ENCODE peak calls at places on chromosome 1, in ten cellular contexts. One of them, this sample, is unnamed.

GRCh38 chr1:1355376-1355775 is 3.0 kb downstream of the MXRA8 start:
- DNase-seq in cerebellar nuclear complex: no peak
- DNase-seq in activated T-helper 1 cell treated with anti-CD3 and anti-CD28 coated beads, Interleukin-12 subunit alpha, Interleukin-12 subunit beta, Interleukin-2, Interleukin-4 antibody, amounts not matched to agents 30 ng/mL and 10 ng/mL and 1 ng/mL, durations not matched to agents 14 hours and 24 hours and 36 hours: no peak
- DNase-seq in AG10803: no peak
- DNase-seq in substantia nigra: no peak
- DNase-seq in stimulated activated CD8-positive, alpha-beta memory T cell treated with anti-CD3 and anti-CD28 coated beads, Interleukin-7, amount 100 ng/mL, for 24 hours: no peak
- DNase-seq in suprapubic skin: no peak
- DNase-seq in activated naive CD8-positive, alpha-beta T cell treated with anti-CD3 and anti-CD28 coated beads, Interleukin-2, amount 50 U/mL, for 24 hours: no peak
- DNase-seq in activated CD4-positive, alpha-beta memory T cell treated with anti-CD3 and anti-CD28 coated beads, Interleukin-2, amount 10 ng/mL, durations not matched to agents 7 days and 5 days: no peak
- DNase-seq in activated CD4-positive, alpha-beta T cell treated with anti-CD3 and anti-CD28 coated beads for 24 hours: no peak
- DNase-seq in this sample: no peak

GRCh38 chr1:203807211-203807610 is 11.8 kb downstream of the ZBED6 start:
- DNase-seq in activated CD4-positive, alpha-beta memory T cell treated with anti-CD3 and anti-CD28 coated beads, Interleukin-2, amount 10 ng/mL, durations not matched to agents 7 days and 5 days: no peak
- DNase-seq in activated CD4-positive, alpha-beta T cell treated with anti-CD3 and anti-CD28 coated beads for 24 hours: no peak
- DNase-seq in substantia nigra: no peak
- DNase-seq in cerebellar nuclear complex: no peak
- DNase-seq in suprapubic skin: no peak
- DNase-seq in activated naive CD8-positive, alpha-beta T cell treated with anti-CD3 and anti-CD28 coated beads, Interleukin-2, amount 50 U/mL, for 24 hours: no peak
- DNase-seq in AG10803: peak
- DNase-seq in activated T-helper 1 cell treated with anti-CD3 and anti-CD28 coated beads, Interleukin-12 subunit alpha, Interleukin-12 subunit beta, Interleukin-2, Interleukin-4 antibody, amounts not matched to agents 30 ng/mL and 10 ng/mL and 1 ng/mL, durations not matched to agents 14 hours and 24 hours and 36 hours: no peak
- DNase-seq in stimulated activated CD8-positive, alpha-beta memory T cell treated with anti-CD3 and anti-CD28 coated beads, Interleukin-7, amount 100 ng/mL, for 24 hours: no peak
- DNase-seq in this sample: no peak

GRCh38 chr1:201502511-201502857 is 4.4 kb downstream of the CSRP1 start:
- DNase-seq in substantia nigra: no peak
- DNase-seq in activated T-helper 1 cell treated with anti-CD3 and anti-CD28 coated beads, Interleukin-12 subunit alpha, Interleukin-12 subunit beta, Interleukin-2, Interleukin-4 antibody, amounts not matched to agents 30 ng/mL and 10 ng/mL and 1 ng/mL, durations not matched to agents 14 hours and 24 hours and 36 hours: no peak
- DNase-seq in AG10803: no peak
- DNase-seq in activated CD4-positive, alpha-beta T cell treated with anti-CD3 and anti-CD28 coated beads for 24 hours: no peak
- DNase-seq in suprapubic skin: no peak
- DNase-seq in activated CD4-positive, alpha-beta memory T cell treated with anti-CD3 and anti-CD28 coated beads, Interleukin-2, amount 10 ng/mL, durations not matched to agents 7 days and 5 days: no peak
- DNase-seq in stimulated activated CD8-positive, alpha-beta memory T cell treated with anti-CD3 and anti-CD28 coated beads, Interleukin-7, amount 100 ng/mL, for 24 hours: no peak
- DNase-seq in activated naive CD8-positive, alpha-beta T cell treated with anti-CD3 and anti-CD28 coated beads, Interleukin-2, amount 50 U/mL, for 24 hours: no peak
- DNase-seq in cerebellar nuclear complex: no peak
- DNase-seq in this sample: no peak

GRCh38 chr1:219174672-219175564 is 1.2 kb downstream of the LYPLAL1 start:
- DNase-seq in stimulated activated CD8-positive, alpha-beta memory T cell treated with anti-CD3 and anti-CD28 coated beads, Interleukin-7, amount 100 ng/mL, for 24 hours: no peak
- DNase-seq in substantia nigra: peak
- DNase-seq in activated CD4-positive, alpha-beta T cell treated with anti-CD3 and anti-CD28 coated beads for 24 hours: no peak
- DNase-seq in activated naive CD8-positive, alpha-beta T cell treated with anti-CD3 and anti-CD28 coated beads, Interleukin-2, amount 50 U/mL, for 24 hours: peak
- DNase-seq in activated T-helper 1 cell treated with anti-CD3 and anti-CD28 coated beads, Interleukin-12 subunit alpha, Interleukin-12 subunit beta, Interleukin-2, Interleukin-4 antibody, amounts not matched to agents 30 ng/mL and 10 ng/mL and 1 ng/mL, durations not matched to agents 14 hours and 24 hours and 36 hours: no peak
- DNase-seq in AG10803: peak
- DNase-seq in activated CD4-positive, alpha-beta memory T cell treated with anti-CD3 and anti-CD28 coated beads, Interleukin-2, amount 10 ng/mL, durations not matched to agents 7 days and 5 days: peak
- DNase-seq in suprapubic skin: peak
- DNase-seq in cerebellar nuclear complex: no peak
- DNase-seq in this sample: no peak

GRCh38 chr1:68438310-68438709 is 11.4 kb downstream of the RPE65 start:
- DNase-seq in suprapubic skin: no peak
- DNase-seq in substantia nigra: no peak
- DNase-seq in stimulated activated CD8-positive, alpha-beta memory T cell treated with anti-CD3 and anti-CD28 coated beads, Interleukin-7, amount 100 ng/mL, for 24 hours: no peak
- DNase-seq in activated CD4-positive, alpha-beta T cell treated with anti-CD3 and anti-CD28 coated beads for 24 hours: no peak
- DNase-seq in activated CD4-positive, alpha-beta memory T cell treated with anti-CD3 and anti-CD28 coated beads, Interleukin-2, amount 10 ng/mL, durations not matched to agents 7 days and 5 days: no peak
- DNase-seq in AG10803: no peak
- DNase-seq in activated naive CD8-positive, alpha-beta T cell treated with anti-CD3 and anti-CD28 coated beads, Interleukin-2, amount 50 U/mL, for 24 hours: no peak
- DNase-seq in activated T-helper 1 cell treated with anti-CD3 and anti-CD28 coated beads, Interleukin-12 subunit alpha, Interleukin-12 subunit beta, Interleukin-2, Interleukin-4 antibody, amounts not matched to agents 30 ng/mL and 10 ng/mL and 1 ng/mL, durations not matched to agents 14 hours and 24 hours and 36 hours: no peak
- DNase-seq in cerebellar nuclear complex: no peak
- DNase-seq in this sample: no peak

GRCh38 chr1:24929091-24929875 is 793 bp downstream of the RUNX3 start:
- DNase-seq in activated CD4-positive, alpha-beta memory T cell treated with anti-CD3 and anti-CD28 coated beads, Interleukin-2, amount 10 ng/mL, durations not matched to agents 7 days and 5 days: peak
- DNase-seq in suprapubic skin: no peak
- DNase-seq in stimulated activated CD8-positive, alpha-beta memory T cell treated with anti-CD3 and anti-CD28 coated beads, Interleukin-7, amount 100 ng/mL, for 24 hours: no peak
- DNase-seq in activated CD4-positive, alpha-beta T cell treated with anti-CD3 and anti-CD28 coated beads for 24 hours: no peak
- DNase-seq in substantia nigra: no peak
- DNase-seq in AG10803: peak
- DNase-seq in activated naive CD8-positive, alpha-beta T cell treated with anti-CD3 and anti-CD28 coated beads, Interleukin-2, amount 50 U/mL, for 24 hours: peak
- DNase-seq in cerebellar nuclear complex: no peak
- DNase-seq in activated T-helper 1 cell treated with anti-CD3 and anti-CD28 coated beads, Interleukin-12 subunit alpha, Interleukin-12 subunit beta, Interleukin-2, Interleukin-4 antibody, amounts not matched to agents 30 ng/mL and 10 ng/mL and 1 ng/mL, durations not matched to agents 14 hours and 24 hours and 36 hours: peak
- DNase-seq in this sample: no peak

GRCh38 chr1:213176341-213176740 is 125.3 kb downstream of the RPS6KC1 start:
- DNase-seq in activated CD4-positive, alpha-beta memory T cell treated with anti-CD3 and anti-CD28 coated beads, Interleukin-2, amount 10 ng/mL, durations not matched to agents 7 days and 5 days: no peak
- DNase-seq in activated naive CD8-positive, alpha-beta T cell treated with anti-CD3 and anti-CD28 coated beads, Interleukin-2, amount 50 U/mL, for 24 hours: no peak
- DNase-seq in substantia nigra: no peak
- DNase-seq in activated CD4-positive, alpha-beta T cell treated with anti-CD3 and anti-CD28 coated beads for 24 hours: no peak
- DNase-seq in suprapubic skin: no peak
- DNase-seq in activated T-helper 1 cell treated with anti-CD3 and anti-CD28 coated beads, Interleukin-12 subunit alpha, Interleukin-12 subunit beta, Interleukin-2, Interleukin-4 antibody, amounts not matched to agents 30 ng/mL and 10 ng/mL and 1 ng/mL, durations not matched to agents 14 hours and 24 hours and 36 hours: no peak
- DNase-seq in stimulated activated CD8-positive, alpha-beta memory T cell treated with anti-CD3 and anti-CD28 coated beads, Interleukin-7, amount 100 ng/mL, for 24 hours: no peak
- DNase-seq in AG10803: no peak
- DNase-seq in cerebellar nuclear complex: no peak
- DNase-seq in this sample: no peak

GRCh38 chr1:208183977-208184901 is 59.9 kb downstream of the PLXNA2 start:
- DNase-seq in suprapubic skin: peak
- DNase-seq in activated CD4-positive, alpha-beta memory T cell treated with anti-CD3 and anti-CD28 coated beads, Interleukin-2, amount 10 ng/mL, durations not matched to agents 7 days and 5 days: no peak
- DNase-seq in activated T-helper 1 cell treated with anti-CD3 and anti-CD28 coated beads, Interleukin-12 subunit alpha, Interleukin-12 subunit beta, Interleukin-2, Interleukin-4 antibody, amounts not matched to agents 30 ng/mL and 10 ng/mL and 1 ng/mL, durations not matched to agents 14 hours and 24 hours and 36 hours: no peak
- DNase-seq in activated naive CD8-positive, alpha-beta T cell treated with anti-CD3 and anti-CD28 coated beads, Interleukin-2, amount 50 U/mL, for 24 hours: no peak
- DNase-seq in AG10803: peak
- DNase-seq in cerebellar nuclear complex: peak
- DNase-seq in substantia nigra: no peak
- DNase-seq in stimulated activated CD8-positive, alpha-beta memory T cell treated with anti-CD3 and anti-CD28 coated beads, Interleukin-7, amount 100 ng/mL, for 24 hours: no peak
- DNase-seq in activated CD4-positive, alpha-beta T cell treated with anti-CD3 and anti-CD28 coated beads for 24 hours: no peak
- DNase-seq in this sample: no peak

GRCh38 chr1:29999595-29999994 is 723.8 kb downstream of the MATN1 start:
- DNase-seq in AG10803: no peak
- DNase-seq in activated T-helper 1 cell treated with anti-CD3 and anti-CD28 coated beads, Interleukin-12 subunit alpha, Interleukin-12 subunit beta, Interleukin-2, Interleukin-4 antibody, amounts not matched to agents 30 ng/mL and 10 ng/mL and 1 ng/mL, durations not matched to agents 14 hours and 24 hours and 36 hours: no peak
- DNase-seq in stimulated activated CD8-positive, alpha-beta memory T cell treated with anti-CD3 and anti-CD28 coated beads, Interleukin-7, amount 100 ng/mL, for 24 hours: no peak
- DNase-seq in activated naive CD8-positive, alpha-beta T cell treated with anti-CD3 and anti-CD28 coated beads, Interleukin-2, amount 50 U/mL, for 24 hours: no peak
- DNase-seq in activated CD4-positive, alpha-beta memory T cell treated with anti-CD3 and anti-CD28 coated beads, Interleukin-2, amount 10 ng/mL, durations not matched to agents 7 days and 5 days: no peak
- DNase-seq in activated CD4-positive, alpha-beta T cell treated with anti-CD3 and anti-CD28 coated beads for 24 hours: no peak
- DNase-seq in cerebellar nuclear complex: no peak
- DNase-seq in substantia nigra: no peak
- DNase-seq in suprapubic skin: no peak
- DNase-seq in this sample: no peak